ENCODE peak calls at places on chromosomes 13 and 19, in nine cellular contexts. S, G, M, K, X, O, U, E and Z are unnamed samples.

GRCh38 chr19:35318679-35319448 is 10.1 kb upstream of the CD22 start:
- DNase-seq in S (peak; percentile 79), G (no peak), M (peak; percentile 70), K (no peak), X (peak; percentile 72), O (no peak), U (no peak), E (peak; percentile 62), Z (peak; percentile 41)

GRCh38 chr19:43527860-43528622 is 1.0 kb upstream of the ETHE1 start:
- DNase-seq in S (no peak), G (no peak), M (no peak), K (no peak), X (peak; percentile 57), O (no peak), U (no peak), E (peak; percentile 57), Z (peak; percentile 29)

GRCh38 chr13:20713751-20714150 is 10.3 kb downstream of the IL17D start:
- DNase-seq in S (peak; percentile 52), G (no peak), M (no peak), K (no peak), X (peak; percentile 59), O (no peak), U (no peak), E (no peak), Z (peak; percentile 28)

GRCh38 chr13:49877629-49878218 is 58.4 kb downstream of the SPRYD7 start:
- DNase-seq in S (no peak), G (no peak), M (no peak), K (no peak), X (no peak), O (no peak), U (peak; percentile 49), E (no peak), Z (no peak)

GRCh38 chr13:30037306-30037705 is 186.9 kb upstream of the UBL3 start:
- DNase-seq in S (no peak), G (no peak), M (no peak), K (peak; percentile 62), X (no peak), O (no peak), U (no peak), E (no peak), Z (no peak)

GRCh38 chr13:21142766-21143165 is 33.6 kb downstream of the SKA3 start:
- DNase-seq in S (no peak), G (no peak), M (no peak), K (no peak), X (no peak), O (no peak), U (no peak), E (no peak), Z (no peak)

GRCh38 chr19:47848871-47849473 is 10.1 kb upstream of the TPRX2 start:
- DNase-seq in S (peak; percentile 15), G (peak; percentile 51), M (no peak), K (peak; percentile 85), X (no peak), O (no peak), U (no peak), E (no peak), Z (peak; percentile 74)

GRCh38 chr19:47766359-47766620 is 12.2 kb upstream of the SELENOW start:
- DNase-seq in S (no peak), G (no peak), M (no peak), K (no peak), X (no peak), O (no peak), U (no peak), E (no peak), Z (no peak)

GRCh38 chr19:29941828-29942403 is at the start of gene URI1:
- DNase-seq in S (peak; percentile 88), G (peak; percentile 93), M (peak; percentile 91), K (peak; percentile 92), X (peak; percentile 94), O (peak; percentile 96), U (peak; percentile 86), E (peak; percentile 84), Z (peak; percentile 93)

GRCh38 chr19:29944415-29945012 is 2.5 kb downstream of the URI1 start:
- DNase-seq in S (no peak), G (no peak), M (no peak), K (no peak), X (no peak), O (no peak), U (no peak), E (no peak), Z (no peak)

GRCh38 chr19:29940971-29941585 is 961 bp upstream of the URI1 start:
- DNase-seq in S (no peak), G (no peak), M (no peak), K (no peak), X (no peak), O (no peak), U (peak; percentile 17), E (no peak), Z (no peak)

GRCh38 chr19:29943615-29944014 is 1.6 kb downstream of the URI1 start:
- DNase-seq in S (no peak), G (no peak), M (no peak), K (no peak), X (no peak), O (no peak), U (no peak), E (no peak), Z (no peak)

DNA sequence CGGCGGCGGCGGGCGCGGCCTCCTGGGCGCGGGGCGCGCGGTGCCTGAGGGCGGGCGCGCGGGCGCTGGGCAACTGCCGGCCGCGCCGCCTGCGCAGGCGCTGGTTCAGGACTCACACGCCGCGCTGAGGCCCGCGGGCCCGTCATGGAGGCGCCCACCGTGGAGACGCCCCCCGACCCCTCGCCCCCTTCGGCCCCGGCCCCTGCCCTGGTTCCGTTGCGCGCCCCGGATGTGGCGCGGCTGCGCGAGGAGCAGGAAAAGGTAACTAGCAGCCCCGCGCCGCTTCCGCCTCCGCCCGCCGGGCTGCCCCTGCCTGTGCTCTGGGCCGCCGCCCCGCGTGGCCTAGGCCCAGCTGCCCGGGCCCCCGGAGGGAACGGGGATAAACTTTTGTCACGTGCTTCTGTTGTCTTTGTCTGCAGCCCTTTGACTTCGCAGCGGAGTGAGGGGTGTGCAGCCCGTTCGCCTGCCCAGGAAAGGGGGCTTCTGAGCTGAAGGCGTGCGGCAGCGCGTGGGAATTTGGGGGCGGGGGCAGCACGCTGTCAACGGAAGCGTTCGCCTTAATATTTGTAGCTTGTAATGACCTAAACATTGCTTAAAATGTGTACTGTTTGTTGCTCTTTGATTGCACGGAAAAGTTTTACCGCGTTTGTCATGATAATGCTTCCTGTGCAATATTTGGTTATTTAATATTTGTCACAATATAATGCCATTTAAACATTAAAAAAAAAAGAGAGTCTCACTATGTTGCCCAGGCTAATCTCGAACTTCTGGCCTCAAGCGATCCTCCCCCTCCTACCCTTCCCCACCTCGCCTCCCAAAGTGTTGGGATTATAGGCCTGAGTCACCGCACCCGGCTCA is 594 bp downstream of the URI1 start:
- DNase-seq in S (peak; percentile 42), G (peak; percentile 46), M (peak; percentile 49), K (peak; percentile 50), X (peak; percentile 63), O (peak; percentile 84), U (peak; percentile 85), E (peak; percentile 53), Z (peak; percentile 84)
- TF ChIP-seq CTCF in S (no peak), G (no peak), M (no peak), K (no peak), X (no peak), O (peak; percentile 17), U (no peak), E (no peak), Z (no peak)

GRCh38 chr13:75399168-75399878 is 82.6 kb downstream of the TBC1D4 start:
- DNase-seq in S (peak; percentile 13), G (no peak), M (no peak), K (no peak), X (no peak), O (no peak), U (no peak), E (no peak), Z (no peak)

GRCh38 chr13:75399879-75400217 is 82.1 kb downstream of the TBC1D4 start:
- DNase-seq in S (no peak), G (no peak), M (no peak), K (no peak), X (no peak), O (no peak), U (no peak), E (no peak), Z (no peak)

GRCh38 chr13:75398072-75398471 is 83.9 kb downstream of the TBC1D4 start:
- DNase-seq in S (no peak), G (no peak), M (no peak), K (no peak), X (no peak), O (no peak), U (no peak), E (no peak), Z (no peak)

GRCh38 chr13:75402787-75403186 is 79.2 kb downstream of the TBC1D4 start:
- DNase-seq in S (no peak), G (no peak), M (no peak), K (no peak), X (no peak), O (no peak), U (no peak), E (no peak), Z (no peak)

DNA sequence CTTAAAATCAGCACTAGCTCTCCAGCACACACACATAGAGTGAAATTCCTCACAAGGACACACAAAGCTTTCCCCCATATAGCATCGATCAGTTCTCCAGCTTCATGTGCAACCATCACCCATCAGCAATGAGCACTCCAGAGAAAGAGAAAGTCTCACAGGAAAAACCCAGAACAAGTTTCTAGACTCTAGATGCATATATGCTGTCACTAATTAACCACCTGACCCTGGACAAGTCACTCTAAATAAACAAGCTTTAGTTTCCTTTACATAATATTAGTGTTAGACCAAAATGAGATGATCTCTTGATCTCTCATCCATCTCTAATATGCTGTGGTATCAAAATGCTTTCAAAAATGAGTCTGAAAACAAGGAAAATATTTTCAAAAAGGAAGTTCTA is 81.2 kb downstream of the TBC1D4 start:
- DNase-seq in S (no peak), G (no peak), M (no peak), K (no peak), X (no peak), O (no peak), U (no peak), E (no peak), Z (no peak)
- TF ChIP-seq CTCF in S (no peak), G (no peak), M (no peak), K (no peak), X (no peak), O (no peak), U (no peak), E (no peak), Z (no peak)

DNA sequence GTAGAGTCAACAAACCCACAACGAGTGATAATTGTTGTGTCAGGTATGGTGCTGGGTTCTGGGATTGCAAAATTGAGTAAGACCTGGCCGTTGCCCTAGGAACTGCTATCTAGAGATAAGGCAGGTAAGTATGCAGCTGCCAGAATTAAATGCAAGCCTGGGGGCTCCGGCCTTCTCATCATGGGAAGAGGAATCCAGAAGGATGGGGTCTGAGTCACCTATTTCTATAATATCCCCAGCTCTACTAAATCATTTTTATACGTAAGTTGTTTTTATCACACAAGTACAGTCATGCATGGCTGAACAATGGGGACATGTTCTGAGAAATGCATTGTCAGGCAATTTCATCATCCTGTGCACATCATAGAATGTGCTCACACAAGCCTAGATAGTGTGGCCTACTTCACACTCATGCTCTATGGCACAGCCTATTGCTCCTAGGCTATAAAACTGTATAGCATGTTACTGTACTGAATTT is 203.0 kb downstream of the KLF5 start:
- DNase-seq in S (no peak), G (no peak), M (no peak), K (no peak), X (no peak), O (no peak), U (no peak), E (no peak), Z (no peak)
- TF ChIP-seq CTCF in S (no peak), G (no peak), M (no peak), K (no peak), X (no peak), O (no peak), U (no peak), E (no peak), Z (no peak)

DNA sequence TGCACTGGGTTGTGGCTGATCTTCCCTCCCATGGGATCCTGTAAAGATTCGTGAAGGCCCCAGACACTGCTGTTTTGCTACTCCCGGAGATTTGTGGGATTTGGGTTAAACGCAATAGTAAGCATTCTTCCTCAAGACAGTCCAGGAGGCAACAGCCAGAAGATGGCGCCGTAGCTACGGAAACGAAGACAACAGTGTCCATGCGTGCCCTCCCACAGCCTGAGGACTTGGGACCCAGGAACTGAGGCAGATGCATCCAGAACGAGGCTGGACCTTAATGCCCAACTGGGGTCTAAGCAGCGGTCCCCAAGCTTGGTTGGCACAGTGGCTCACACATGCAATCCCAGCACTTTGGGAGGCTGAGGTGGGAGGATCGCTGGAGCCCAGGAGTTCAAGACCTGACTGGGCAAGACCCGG is 57.6 kb upstream of the ZNF507 start:
- DNase-seq in S (peak; percentile 87), G (peak; percentile 59), M (peak; percentile 37), K (peak; percentile 87), X (peak; percentile 67), O (peak; percentile 72), U (peak; percentile 22), E (peak; percentile 72), Z (peak; percentile 53)
- TF ChIP-seq CTCF in S (peak; percentile 57), G (peak; percentile 62), M (no peak), K (no peak), X (peak; percentile 29), O (peak; percentile 55), U (peak; percentile 66), E (peak; percentile 35), Z (no peak)